ENCODE peak calls at places on chromosome 5, in seven cellular contexts. One of them, this sample, is unnamed.

GRCh38 chr5:110159202-110159601 is 469.5 kb downstream of the MAN2A1 start:
- DNase-seq in neural progenitor cell: no peak
- DNase-seq in GM10248: no peak
- DNase-seq in colonic mucosa: no peak
- DNase-seq in mucosa of descending colon: no peak
- DNase-seq in astrocyte: peak
- DNase-seq in breast epithelium: no peak
- DNase-seq in this sample: no peak

GRCh38 chr5:77926337-77926736 is 150.2 kb upstream of the TBCA start:
- DNase-seq in GM10248: no peak
- DNase-seq in astrocyte: no peak
- DNase-seq in breast epithelium: no peak
- DNase-seq in colonic mucosa: no peak
- DNase-seq in neural progenitor cell: no peak
- DNase-seq in mucosa of descending colon: no peak
- DNase-seq in this sample: no peak

GRCh38 chr5:33470544-33470943 is 29.8 kb downstream of the TARS1 start:
- DNase-seq in mucosa of descending colon: no peak
- DNase-seq in astrocyte: peak
- DNase-seq in colonic mucosa: no peak
- DNase-seq in GM10248: no peak
- DNase-seq in breast epithelium: no peak
- DNase-seq in neural progenitor cell: peak
- DNase-seq in this sample: no peak

GRCh38 chr5:91850031-91850430 is 466.9 kb upstream of the ARRDC3 start:
- DNase-seq in colonic mucosa: no peak
- DNase-seq in astrocyte: peak
- DNase-seq in mucosa of descending colon: no peak
- DNase-seq in breast epithelium: no peak
- DNase-seq in GM10248: no peak
- DNase-seq in neural progenitor cell: no peak
- DNase-seq in this sample: no peak

GRCh38 chr5:39948867-39949468 is 524.2 kb upstream of the DAB2 start:
- DNase-seq in astrocyte: peak
- DNase-seq in GM10248: peak
- DNase-seq in breast epithelium: no peak
- DNase-seq in mucosa of descending colon: no peak
- DNase-seq in colonic mucosa: peak
- DNase-seq in neural progenitor cell: peak
- DNase-seq in this sample: peak

GRCh38 chr5:52392321-52392720 is 395.4 kb upstream of the ITGA1 start:
- DNase-seq in neural progenitor cell: no peak
- DNase-seq in astrocyte: no peak
- DNase-seq in mucosa of descending colon: no peak
- DNase-seq in colonic mucosa: no peak
- DNase-seq in GM10248: no peak
- DNase-seq in breast epithelium: no peak
- DNase-seq in this sample: no peak

GRCh38 chr5:116964438-116964837 is 389.8 kb upstream of the SEMA6A start:
- DNase-seq in neural progenitor cell: no peak
- DNase-seq in astrocyte: no peak
- DNase-seq in GM10248: no peak
- DNase-seq in colonic mucosa: no peak
- DNase-seq in breast epithelium: no peak
- DNase-seq in mucosa of descending colon: no peak
- DNase-seq in this sample: no peak

GRCh38 chr5:170941788-170942187 is 80.0 kb downstream of the RANBP17 start:
- DNase-seq in mucosa of descending colon: no peak
- DNase-seq in breast epithelium: no peak
- DNase-seq in astrocyte: no peak
- DNase-seq in colonic mucosa: no peak
- DNase-seq in GM10248: no peak
- DNase-seq in neural progenitor cell: no peak
- DNase-seq in this sample: no peak

GRCh38 chr5:137667341-137667740 is 68.5 kb downstream of the KLHL3 start:
- DNase-seq in mucosa of descending colon: no peak
- DNase-seq in breast epithelium: no peak
- DNase-seq in GM10248: no peak
- DNase-seq in astrocyte: peak
- DNase-seq in neural progenitor cell: no peak
- DNase-seq in colonic mucosa: no peak
- DNase-seq in this sample: no peak

GRCh38 chr5:159338143-159338542 is 7.9 kb upstream of the IL12B start:
- DNase-seq in GM10248: no peak
- DNase-seq in neural progenitor cell: no peak
- DNase-seq in mucosa of descending colon: no peak
- DNase-seq in breast epithelium: no peak
- DNase-seq in colonic mucosa: no peak
- DNase-seq in astrocyte: no peak
- DNase-seq in this sample: no peak

GRCh38 chr5:55154893-55155292 is 5.1 kb upstream of the GPX8 start:
- DNase-seq in mucosa of descending colon: no peak
- DNase-seq in astrocyte: peak
- DNase-seq in colonic mucosa: no peak
- DNase-seq in GM10248: no peak
- DNase-seq in breast epithelium: no peak
- DNase-seq in neural progenitor cell: no peak
- DNase-seq in this sample: no peak

GRCh38 chr5:143405063-143405746 is 1.7 kb upstream of the NR3C1 start:
- DNase-seq in neural progenitor cell: peak
- DNase-seq in GM10248: peak
- DNase-seq in breast epithelium: peak
- DNase-seq in colonic mucosa: peak
- DNase-seq in astrocyte: peak
- DNase-seq in mucosa of descending colon: peak
- DNase-seq in this sample: peak
- TF ChIP-seq CTCF in neural progenitor cell: peak
- TF ChIP-seq CTCF in GM10248: peak
- TF ChIP-seq CTCF in breast epithelium: peak
- TF ChIP-seq CTCF in colonic mucosa: no peak
- TF ChIP-seq CTCF in astrocyte: no peak
- TF ChIP-seq CTCF in mucosa of descending colon: no peak
- TF ChIP-seq CTCF in this sample: no peak

GRCh38 chr5:126776499-126777256 is at the start of gene LMNB1:
- DNase-seq in neural progenitor cell: peak
- DNase-seq in GM10248: peak
- DNase-seq in breast epithelium: peak
- DNase-seq in astrocyte: peak
- DNase-seq in mucosa of descending colon: peak
- DNase-seq in colonic mucosa: peak
- DNase-seq in this sample: peak
- TF ChIP-seq CTCF in neural progenitor cell: no peak
- TF ChIP-seq CTCF in GM10248: no peak
- TF ChIP-seq CTCF in breast epithelium: peak
- TF ChIP-seq CTCF in astrocyte: no peak
- TF ChIP-seq CTCF in mucosa of descending colon: no peak
- TF ChIP-seq CTCF in colonic mucosa: no peak
- TF ChIP-seq CTCF in this sample: no peak

GRCh38 chr5:7080501-7080900 is 315.4 kb upstream of the ADCY2 start:
- DNase-seq in astrocyte: no peak
- DNase-seq in colonic mucosa: no peak
- DNase-seq in neural progenitor cell: no peak
- DNase-seq in mucosa of descending colon: no peak
- DNase-seq in breast epithelium: no peak
- DNase-seq in GM10248: no peak
- DNase-seq in this sample: no peak

GRCh38 chr5:7078090-7078489 is 317.8 kb upstream of the ADCY2 start:
- DNase-seq in astrocyte: no peak
- DNase-seq in colonic mucosa: no peak
- DNase-seq in breast epithelium: no peak
- DNase-seq in mucosa of descending colon: no peak
- DNase-seq in GM10248: no peak
- DNase-seq in neural progenitor cell: no peak
- DNase-seq in this sample: no peak

GRCh38 chr5:7073666-7074065 is 322.3 kb upstream of the ADCY2 start:
- DNase-seq in neural progenitor cell: no peak
- DNase-seq in colonic mucosa: no peak
- DNase-seq in astrocyte: no peak
- DNase-seq in mucosa of descending colon: no peak
- DNase-seq in GM10248: no peak
- DNase-seq in breast epithelium: no peak
- DNase-seq in this sample: no peak

GRCh38 chr5:7074176-7074575 is 321.8 kb upstream of the ADCY2 start:
- DNase-seq in breast epithelium: no peak
- DNase-seq in neural progenitor cell: no peak
- DNase-seq in astrocyte: no peak
- DNase-seq in mucosa of descending colon: no peak
- DNase-seq in colonic mucosa: no peak
- DNase-seq in GM10248: no peak
- DNase-seq in this sample: no peak

DNA sequence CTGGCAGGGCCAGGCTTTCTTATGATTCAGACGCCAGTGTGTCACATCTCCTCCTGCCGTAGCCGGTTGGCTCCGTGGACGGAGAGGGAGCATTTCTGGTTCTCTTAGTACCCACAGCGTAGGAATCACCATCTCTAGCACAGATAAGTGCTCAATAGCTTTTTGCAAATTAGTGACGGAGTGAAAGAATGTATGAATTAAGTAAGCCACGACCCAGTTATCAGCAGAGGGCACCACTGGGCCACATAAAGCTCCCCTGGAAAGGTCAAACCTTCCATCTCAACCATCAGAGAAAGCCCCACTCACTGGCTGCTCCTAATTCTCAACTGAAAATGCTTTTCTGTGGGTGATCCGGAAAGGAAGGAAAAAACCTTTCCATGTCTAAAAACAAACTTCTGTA is 317.0 kb upstream of the ADCY2 start:
- DNase-seq in colonic mucosa: peak
- DNase-seq in astrocyte: no peak
- DNase-seq in breast epithelium: no peak
- DNase-seq in mucosa of descending colon: no peak
- DNase-seq in GM10248: no peak
- DNase-seq in neural progenitor cell: peak
- DNase-seq in this sample: peak
- TF ChIP-seq CTCF in colonic mucosa: peak
- TF ChIP-seq CTCF in astrocyte: no peak
- TF ChIP-seq CTCF in breast epithelium: peak
- TF ChIP-seq CTCF in mucosa of descending colon: no peak
- TF ChIP-seq CTCF in GM10248: no peak
- TF ChIP-seq CTCF in neural progenitor cell: peak
- TF ChIP-seq CTCF in this sample: no peak

GRCh38 chr5:107564896-107565295 is 105.8 kb downstream of the EFNA5 start:
- DNase-seq in neural progenitor cell: no peak
- DNase-seq in astrocyte: peak
- DNase-seq in colonic mucosa: no peak
- DNase-seq in mucosa of descending colon: no peak
- DNase-seq in breast epithelium: no peak
- DNase-seq in GM10248: no peak
- DNase-seq in this sample: no peak
- TF ChIP-seq CTCF in neural progenitor cell: no peak
- TF ChIP-seq CTCF in astrocyte: no peak
- TF ChIP-seq CTCF in colonic mucosa: no peak
- TF ChIP-seq CTCF in mucosa of descending colon: no peak
- TF ChIP-seq CTCF in breast epithelium: no peak
- TF ChIP-seq CTCF in GM10248: no peak
- TF ChIP-seq CTCF in this sample: no peak

GRCh38 chr5:7897014-7897600 is 28.2 kb downstream of the MTRR start:
- DNase-seq in astrocyte: peak
- DNase-seq in GM10248: no peak
- DNase-seq in mucosa of descending colon: no peak
- DNase-seq in colonic mucosa: no peak
- DNase-seq in neural progenitor cell: peak
- DNase-seq in breast epithelium: no peak
- DNase-seq in this sample: peak
- TF ChIP-seq CTCF in astrocyte: peak
- TF ChIP-seq CTCF in GM10248: no peak
- TF ChIP-seq CTCF in mucosa of descending colon: no peak
- TF ChIP-seq CTCF in colonic mucosa: no peak
- TF ChIP-seq CTCF in neural progenitor cell: peak
- TF ChIP-seq CTCF in breast epithelium: no peak
- TF ChIP-seq CTCF in this sample: peak

GRCh38 chr5:132387649-132388117 is 18.2 kb downstream of the SLC22A5 start:
- DNase-seq in neural progenitor cell: no peak
- DNase-seq in astrocyte: peak
- DNase-seq in colonic mucosa: peak
- DNase-seq in GM10248: peak
- DNase-seq in mucosa of descending colon: peak
- DNase-seq in breast epithelium: peak
- DNase-seq in this sample: no peak
- TF ChIP-seq CTCF in neural progenitor cell: no peak
- TF ChIP-seq CTCF in astrocyte: no peak
- TF ChIP-seq CTCF in colonic mucosa: no peak
- TF ChIP-seq CTCF in GM10248: no peak
- TF ChIP-seq CTCF in mucosa of descending colon: no peak
- TF ChIP-seq CTCF in breast epithelium: no peak
- TF ChIP-seq CTCF in this sample: no peak

GRCh38 chr5:103228588-103228987 is 30.0 kb upstream of the MACIR start:
- DNase-seq in GM10248: no peak
- DNase-seq in mucosa of descending colon: no peak
- DNase-seq in breast epithelium: no peak
- DNase-seq in colonic mucosa: no peak
- DNase-seq in neural progenitor cell: no peak
- DNase-seq in astrocyte: no peak
- DNase-seq in this sample: no peak

GRCh38 chr5:103223031-103223955 is 35.3 kb upstream of the MACIR start:
- DNase-seq in mucosa of descending colon: no peak
- DNase-seq in colonic mucosa: no peak
- DNase-seq in neural progenitor cell: no peak
- DNase-seq in astrocyte: no peak
- DNase-seq in GM10248: no peak
- DNase-seq in breast epithelium: no peak
- DNase-seq in this sample: no peak

GRCh38 chr5:103224894-103225246 is 33.7 kb upstream of the MACIR start:
- DNase-seq in mucosa of descending colon: no peak
- DNase-seq in GM10248: no peak
- DNase-seq in breast epithelium: no peak
- DNase-seq in colonic mucosa: no peak
- DNase-seq in neural progenitor cell: no peak
- DNase-seq in astrocyte: no peak
- DNase-seq in this sample: no peak

GRCh38 chr5:103228056-103228455 is 30.5 kb upstream of the MACIR start:
- DNase-seq in mucosa of descending colon: no peak
- DNase-seq in breast epithelium: no peak
- DNase-seq in neural progenitor cell: no peak
- DNase-seq in GM10248: no peak
- DNase-seq in astrocyte: no peak
- DNase-seq in colonic mucosa: no peak
- DNase-seq in this sample: no peak

GRCh38 chr5:103224118-103224893 is 34.3 kb upstream of the MACIR start:
- DNase-seq in colonic mucosa: peak
- DNase-seq in breast epithelium: no peak
- DNase-seq in astrocyte: peak
- DNase-seq in mucosa of descending colon: peak
- DNase-seq in GM10248: peak
- DNase-seq in neural progenitor cell: peak
- DNase-seq in this sample: peak
- TF ChIP-seq CTCF in colonic mucosa: peak
- TF ChIP-seq CTCF in breast epithelium: peak
- TF ChIP-seq CTCF in astrocyte: peak
- TF ChIP-seq CTCF in mucosa of descending colon: peak
- TF ChIP-seq CTCF in GM10248: peak
- TF ChIP-seq CTCF in neural progenitor cell: peak
- TF ChIP-seq CTCF in this sample: peak

GRCh38 chr5:31854625-31855526 is 215.9 kb downstream of the PDZD2 start:
- DNase-seq in colonic mucosa: no peak
- DNase-seq in mucosa of descending colon: peak
- DNase-seq in astrocyte: peak
- DNase-seq in neural progenitor cell: peak
- DNase-seq in breast epithelium: peak
- DNase-seq in GM10248: peak
- DNase-seq in this sample: peak
- TF ChIP-seq CTCF in colonic mucosa: no peak
- TF ChIP-seq CTCF in mucosa of descending colon: no peak
- TF ChIP-seq CTCF in astrocyte: peak
- TF ChIP-seq CTCF in neural progenitor cell: peak
- TF ChIP-seq CTCF in breast epithelium: no peak
- TF ChIP-seq CTCF in GM10248: no peak
- TF ChIP-seq CTCF in this sample: no peak

GRCh38 chr5:130912088-130912487 is 253.0 kb downstream of the HINT1 start:
- DNase-seq in neural progenitor cell: peak
- DNase-seq in mucosa of descending colon: no peak
- DNase-seq in astrocyte: no peak
- DNase-seq in GM10248: no peak
- DNase-seq in colonic mucosa: no peak
- DNase-seq in breast epithelium: no peak
- DNase-seq in this sample: no peak
- TF ChIP-seq CTCF in neural progenitor cell: peak
- TF ChIP-seq CTCF in mucosa of descending colon: no peak
- TF ChIP-seq CTCF in astrocyte: no peak
- TF ChIP-seq CTCF in GM10248: peak
- TF ChIP-seq CTCF in colonic mucosa: peak
- TF ChIP-seq CTCF in breast epithelium: no peak
- TF ChIP-seq CTCF in this sample: no peak